ENCODE peak calls at places on chromosome 1, in nine cellular contexts. E is mucosa of descending colon, P is endodermal cell, N is NCI-H1105, F is brain microvascular endothelial cell, Z is fibroblast of pulmonary artery, I is neural crest cell, K is Caki2, T is fibroblast of the aortic adventitia. C is an unnamed sample.

GRCh38 chr1:11434506-11434905 is 44.4 kb upstream of the DISP3 start:
- DNase-seq in E (no peak), P (no peak), N (peak), F (no peak), Z (no peak), I (no peak), K (no peak), T (no peak), C (no peak)

GRCh38 chr1:153780551-153780950 is 5.3 kb downstream of the SLC27A3 start:
- DNase-seq in E (no peak), P (no peak), N (no peak), F (no peak), Z (no peak), I (no peak), K (no peak), T (no peak), C (no peak)

GRCh38 chr1:5373281-5373680 is 618.9 kb downstream of the NPHP4 start:
- DNase-seq in E (no peak), P (peak), N (no peak), F (no peak), Z (no peak), I (no peak), K (no peak), T (no peak), C (no peak)

GRCh38 chr1:227465256-227465655 is 98.1 kb upstream of the ZNF678 start:
- DNase-seq in E (no peak), P (peak), N (no peak), F (no peak), Z (no peak), I (no peak), K (no peak), T (no peak), C (no peak)

GRCh38 chr1:235430991-235431390 is 63.8 kb downstream of the TBCE start:
- DNase-seq in E (no peak), P (no peak), N (no peak), F (peak), Z (peak), I (no peak), K (no peak), T (peak), C (no peak)

GRCh38 chr1:161166669-161167548 is 683 bp downstream of the PPOX start:
- DNase-seq in E (no peak), P (peak), N (no peak), F (no peak), Z (no peak), I (peak), K (peak), T (no peak), C (no peak)

GRCh38 chr1:4517559-4517958 is 136.8 kb upstream of the AJAP1 start:
- DNase-seq in E (no peak), P (no peak), N (no peak), F (no peak), Z (no peak), I (no peak), K (no peak), T (no peak), C (no peak)

GRCh38 chr1:234863596-234863995 is 253.6 kb upstream of the IRF2BP2 start:
- DNase-seq in E (no peak), P (peak), N (no peak), F (peak), Z (peak), I (no peak), K (peak), T (peak), C (no peak)

GRCh38 chr1:248816042-248816851 is 9.5 kb downstream of the SH3BP5L start:
- DNase-seq in E (no peak), P (no peak), N (no peak), F (no peak), Z (no peak), I (no peak), K (no peak), T (no peak), C (no peak)

GRCh38 chr1:181911715-181912114 is 149.8 kb downstream of the ZNF648 start:
- DNase-seq in E (no peak), P (no peak), N (no peak), F (no peak), Z (no peak), I (no peak), K (no peak), T (no peak), C (no peak)

GRCh38 chr1:206551296-206551984 is 44.1 kb downstream of the RASSF5 start:
- DNase-seq in E (no peak), P (no peak), N (no peak), F (no peak), Z (no peak), I (no peak), K (no peak), T (peak), C (no peak)

GRCh38 chr1:21117159-21117953 is 59.3 kb downstream of the EIF4G3 start:
- DNase-seq in E (no peak), P (no peak), N (no peak), F (no peak), Z (no peak), I (peak), K (no peak), T (peak), C (no peak)

GRCh38 chr1:96329121-96329520 is 392.5 kb upstream of the PTBP2 start:
- DNase-seq in E (no peak), P (no peak), N (no peak), F (peak), Z (peak), I (no peak), K (no peak), T (no peak), C (no peak)

C was measured in osteocyte.